ENCODE peak calls at places on chromosomes 2 and 18, in nine cellular contexts. I, B, P, H, O, A, X, N and J are unnamed samples. For H3K4me1, the result is how much of the 10 kb centered on the place peaks cover.

GRCh38 chr2:96538487-96539214 is 2.1 kb downstream of the ARID5A start:
- DNase-seq in I (peak), N (peak), H (no peak), A (peak), X (no peak), P (peak), O (peak), B (peak), J (peak)

GRCh38 chr2:196088209-196088608 is 19.6 kb upstream of the DNAH7 start:
- DNase-seq in O (peak), N (peak), P (no peak), H (no peak), X (no peak), B (no peak), I (no peak), A (peak), J (no peak)

GRCh38 chr2:17879137-17879912 is 858 bp downstream of the KCNS3 start:
- DNase-seq in I (peak), B (no peak), H (peak), X (peak), P (peak), N (peak), A (peak), O (peak), J (peak)

GRCh38 chr2:217993817-217994459 is 8.9 kb downstream of the TNS1 start:
- DNase-seq in B (peak), X (peak), H (no peak), P (peak), I (peak), N (peak), O (peak), A (peak), J (no peak)

GRCh38 chr2:43472527-43473194 is 123.2 kb downstream of the THADA start:
- DNase-seq in B (no peak), X (no peak), I (no peak), H (no peak), P (no peak), A (no peak), N (no peak), O (no peak), J (no peak)

GRCh38 chr2:159455330-159455918 is 160.9 kb downstream of the BAZ2B start:
- DNase-seq in P (no peak), X (no peak), I (no peak), B (no peak), O (no peak), A (no peak), N (peak), H (no peak), J (no peak)

GRCh38 chr2:217330647-217331046 is 470.8 kb upstream of the TNP1 start:
- DNase-seq in O (no peak), I (no peak), H (no peak), N (no peak), A (no peak), B (no peak), P (no peak), X (no peak), J (no peak)

GRCh38 chr2:226953206-226953605 is 117.4 kb downstream of the RHBDD1 start:
- DNase-seq in I (no peak), N (peak), A (no peak), O (no peak), P (no peak), H (no peak), B (no peak), X (no peak), J (no peak)

GRCh38 chr2:127145255-127145899 is 38.4 kb upstream of the BIN1 start:
- DNase-seq in O (no peak), X (no peak), A (no peak), H (no peak), I (no peak), N (peak), B (no peak), P (no peak), J (no peak)

GRCh38 chr2:136423516-136423996 is 305.6 kb upstream of the CXCR4 start:
- DNase-seq in H (peak), I (peak), P (peak), A (peak), O (peak), B (peak), X (peak), N (peak), J (peak)

GRCh38 chr18:25675123-25675850 is 323.3 kb upstream of the ZNF521 start:
- DNase-seq in O (no peak), X (no peak), B (no peak), H (no peak), I (peak), P (no peak), N (no peak), A (no peak), J (no peak)

GRCh38 chr18:51890762-51891161 is 449.2 kb upstream of the DCC start:
- DNase-seq in P (peak), A (peak), H (no peak), N (peak), O (no peak), B (no peak), X (peak), I (no peak), J (no peak)

GRCh38 chr2:150824118-150824517 is 336.7 kb upstream of the RND3 start:
- DNase-seq in N (no peak), H (no peak), A (no peak), O (no peak), I (no peak), P (no peak), B (no peak), X (no peak), J (no peak)

GRCh38 chr2:204072443-204073324 is 136.1 kb downstream of the ICOS start:
- DNase-seq in N (peak), O (no peak), P (peak), B (no peak), A (peak), I (peak), H (peak), X (peak), J (peak)

GRCh38 chr18:36889316-36889715 is 60.4 kb downstream of the KIAA1328 start:
- DNase-seq in I (no peak), P (no peak), O (peak), H (no peak), B (no peak), A (no peak), X (no peak), N (no peak), J (peak)

GRCh38 chr2:288743-289361 is 961 bp upstream of the ALKAL2 start:
- DNase-seq in X (no peak), A (no peak), B (no peak), O (no peak), H (no peak), I (peak), N (no peak), P (peak), J (no peak)

GRCh38 chr2:21501344-21502027 is 377.7 kb downstream of the TDRD15 start:
- DNase-seq in P (no peak), N (no peak), X (no peak), A (no peak), O (no peak), H (no peak), I (no peak), B (no peak), J (no peak)

GRCh38 chr2:2271471-2271941 is 59.6 kb downstream of the MYT1L start:
- DNase-seq in X (no peak), A (no peak), I (no peak), P (no peak), O (peak), N (peak), B (no peak), H (no peak), J (no peak)

GRCh38 chr18:36309436-36310391 is 12.2 kb downstream of the FHOD3 start:
- DNase-seq in I (peak), O (peak), P (no peak), N (peak), B (no peak), H (peak), A (no peak), X (peak), J (no peak)

GRCh38 chr2:174711206-174711605 is 53.1 kb downstream of the CHRNA1 start:
- DNase-seq in N (peak), H (no peak), A (no peak), B (no peak), O (no peak), P (no peak), I (no peak), X (no peak), J (no peak)

GRCh38 chr18:42574871-42575270 is 540.6 kb downstream of the RIT2 start:
- DNase-seq in P (no peak), H (no peak), A (no peak), O (no peak), I (no peak), N (no peak), B (no peak), X (no peak), J (no peak)

GRCh38 chr2:149561309-149561926 is 26.2 kb downstream of the MMADHC start:
- DNase-seq in B (no peak), P (no peak), I (no peak), A (no peak), X (no peak), H (no peak), N (peak), O (peak), J (peak)

GRCh38 chr18:79825913-79826312 is 28.2 kb downstream of the KCNG2 start:
- DNase-seq in X (no peak), I (no peak), A (no peak), O (no peak), B (peak), P (peak), H (no peak), N (no peak), J (no peak)

GRCh38 chr2:67037655-67038054 is 359.5 kb upstream of the ETAA1 start:
- DNase-seq in I (no peak), A (no peak), P (no peak), X (no peak), O (no peak), N (no peak), B (no peak), H (no peak), J (no peak)

GRCh38 chr2:100178085-100178788 is 35.8 kb upstream of the AFF3 start:
- DNase-seq in X (peak), B (no peak), I (peak), N (peak), H (peak), O (peak), A (peak), P (no peak), J (peak)

GRCh38 chr18:35478520-35479435 is 19.0 kb downstream of the INO80C start:
- DNase-seq in N (peak), I (no peak), A (peak), H (peak), O (peak), X (peak), B (no peak), P (no peak), J (no peak)

GRCh38 chr2:4353668-4354067 is 650.3 kb downstream of the DCDC2C start:
- DNase-seq in X (no peak), A (no peak), N (no peak), I (no peak), O (no peak), P (no peak), B (no peak), H (no peak), J (no peak)

GRCh38 chr2:40716879-40717278 is 265.0 kb upstream of the SLC8A1 start:
- DNase-seq in H (no peak), N (peak), P (no peak), I (no peak), O (peak), X (peak), B (no peak), A (no peak), J (no peak)

GRCh38 chr2:42789751-42790150 is 2.6 kb downstream of the HAAO start:
- DNase-seq in N (no peak), I (no peak), X (no peak), A (peak), O (no peak), H (no peak), P (no peak), B (no peak), J (no peak)

GRCh38 chr2:188235364-188235763 is 56.3 kb upstream of the GULP1 start:
- DNase-seq in B (no peak), H (no peak), N (no peak), I (no peak), O (no peak), A (no peak), X (no peak), P (no peak), J (no peak)

DNA sequence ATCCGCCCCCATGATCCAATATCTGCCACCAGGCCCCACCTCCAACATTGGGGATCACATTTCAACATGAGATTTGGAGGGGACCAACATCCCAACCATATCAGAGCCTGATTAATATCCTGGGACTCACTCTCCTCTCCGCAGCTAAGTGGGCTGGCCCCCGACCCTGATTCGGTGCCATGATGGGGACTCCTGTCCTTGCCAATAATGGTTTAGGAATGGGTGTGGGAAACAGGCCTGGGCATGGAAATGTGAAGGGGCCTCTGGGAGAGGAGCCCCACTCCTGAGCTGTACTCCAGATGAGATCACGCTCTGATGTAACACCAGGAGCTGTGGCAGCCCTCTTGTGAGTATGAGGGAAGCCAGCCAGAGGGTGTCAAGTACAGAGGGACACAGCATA is 77.3 kb upstream of the SMAD7 start:
- DNase-seq in H (no peak), X (no peak), N (no peak), B (no peak), I (no peak), P (peak), O (no peak), A (no peak), J (no peak)
- H3K4me1 ChIP-seq in H (under half), X (under half), N (under half), B (under half), I (under half), P (under half), O (under half), A (under half), J (under half)

GRCh38 chr2:157771234-157771633 is 104.9 kb downstream of the ACVR1 start:
- DNase-seq in O (no peak), P (no peak), A (no peak), I (no peak), B (no peak), X (no peak), H (no peak), N (no peak), J (no peak)
- H3K4me1 ChIP-seq in O (under half), P (under half), A (under half), I (under half), B (under half), X (under half), H (under half), N (under half), J (under half)

DNA sequence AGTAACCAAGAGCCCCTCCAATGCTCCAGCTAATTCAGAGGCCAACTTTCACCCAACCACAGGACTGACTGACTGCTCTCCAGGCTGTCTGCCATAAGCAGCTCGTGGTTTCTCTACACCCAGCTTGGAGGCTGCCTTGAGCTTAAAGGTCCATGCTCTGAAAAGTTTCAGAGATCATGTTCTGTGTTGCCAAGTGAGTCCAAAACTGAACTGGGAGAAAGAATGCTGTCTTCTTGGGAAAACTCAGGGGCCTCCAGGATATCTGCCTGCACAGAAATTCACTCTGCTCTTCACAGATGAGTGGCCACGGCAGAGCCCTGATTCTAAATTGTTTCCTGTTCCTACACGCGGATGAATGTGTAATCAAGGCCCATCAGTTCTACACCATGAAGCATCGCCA is 51.1 kb downstream of the LPIN2 start:
- DNase-seq in N (peak), A (no peak), I (no peak), B (no peak), P (no peak), H (no peak), O (peak), X (no peak), J (no peak)
- H3K4me1 ChIP-seq in N (under half), A (under half), I (under half), B (half or more), P (half or more), H (under half), O (under half), X (under half), J (under half)

DNA sequence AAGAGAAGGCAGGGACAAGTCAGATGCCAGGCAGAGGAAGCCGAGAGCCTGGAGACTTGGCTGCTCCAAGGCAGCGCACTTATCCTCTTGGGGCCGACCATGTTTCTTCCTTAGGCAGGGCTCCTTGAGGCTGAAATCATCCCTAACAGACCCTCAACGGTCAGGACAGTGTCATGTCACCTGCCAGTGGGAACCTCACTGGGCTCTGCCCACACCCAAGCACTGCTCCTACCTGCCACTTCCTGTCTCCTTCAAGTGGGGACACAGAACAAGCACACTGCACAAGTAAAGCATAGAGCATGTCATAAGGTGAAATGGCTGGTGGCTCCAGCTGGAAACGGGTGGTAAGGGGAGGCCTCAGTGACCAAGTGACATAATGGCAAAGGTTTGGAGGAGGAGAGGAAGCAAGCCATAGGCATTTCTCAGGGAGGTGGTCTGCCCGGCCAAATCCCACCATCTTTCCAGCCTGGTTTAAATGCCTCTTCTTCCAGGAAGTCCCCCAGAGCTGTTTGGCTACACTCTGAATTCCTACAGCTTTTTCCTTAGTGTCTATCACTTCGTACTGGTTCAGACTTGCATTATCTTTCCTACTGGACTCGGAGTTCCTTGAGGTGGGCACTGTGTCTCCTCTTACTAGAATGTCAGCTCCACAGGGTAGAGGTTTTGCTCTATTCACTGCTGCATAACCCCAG is 7.3 kb upstream of the ATOH8 start:
- DNase-seq in B (no peak), I (no peak), O (no peak), H (no peak), N (peak), P (no peak), X (no peak), A (no peak), J (no peak)
- H3K4me1 ChIP-seq in B (under half), I (under half), O (under half), H (under half), N (half or more), P (half or more), X (under half), A (half or more), J (under half)

GRCh38 chr2:68236876-68237275 is 15.5 kb downstream of the PPP3R1 start:
- DNase-seq in N (peak), I (no peak), B (no peak), X (no peak), H (no peak), A (no peak), P (no peak), O (no peak), J (no peak)

GRCh38 chr2:68237404-68237803 is 14.9 kb downstream of the PPP3R1 start:
- DNase-seq in N (peak), I (no peak), P (no peak), A (no peak), H (no peak), X (no peak), O (peak), B (no peak), J (no peak)

GRCh38 chr2:68234405-68234804 is 17.9 kb downstream of the PPP3R1 start:
- DNase-seq in H (no peak), N (no peak), I (no peak), P (no peak), X (no peak), O (no peak), A (no peak), B (no peak), J (no peak)

GRCh38 chr2:68235090-68235489 is 17.2 kb downstream of the PPP3R1 start:
- DNase-seq in A (no peak), I (no peak), X (no peak), B (no peak), P (no peak), N (no peak), O (no peak), H (no peak), J (no peak)

GRCh38 chr2:68236080-68236734 is 16.1 kb downstream of the PPP3R1 start:
- DNase-seq in N (no peak), I (no peak), O (no peak), B (no peak), H (no peak), A (no peak), X (no peak), P (no peak), J (no peak)
- H3K4me1 ChIP-seq in N (half or more), I (under half), O (under half), B (under half), H (under half), A (under half), X (under half), P (half or more), J (under half)

GRCh38 chr18:44705075-44705474 is 24.4 kb downstream of the SETBP1 start:
- DNase-seq in H (no peak), X (no peak), I (no peak), N (no peak), A (no peak), B (no peak), O (no peak), P (no peak), J (no peak)
- H3K4me1 ChIP-seq in H (under half), X (under half), I (under half), N (under half), A (under half), B (under half), O (under half), P (under half), J (under half)

GRCh38 chr18:9919564-9920232 is 5.9 kb downstream of the VAPA start:
- DNase-seq in P (no peak), I (no peak), B (no peak), H (no peak), A (no peak), O (no peak), X (no peak), N (no peak), J (no peak)
- H3K4me1 ChIP-seq in P (half or more), I (under half), B (half or more), H (under half), A (half or more), O (under half), X (half or more), N (half or more), J (under half)

DNA sequence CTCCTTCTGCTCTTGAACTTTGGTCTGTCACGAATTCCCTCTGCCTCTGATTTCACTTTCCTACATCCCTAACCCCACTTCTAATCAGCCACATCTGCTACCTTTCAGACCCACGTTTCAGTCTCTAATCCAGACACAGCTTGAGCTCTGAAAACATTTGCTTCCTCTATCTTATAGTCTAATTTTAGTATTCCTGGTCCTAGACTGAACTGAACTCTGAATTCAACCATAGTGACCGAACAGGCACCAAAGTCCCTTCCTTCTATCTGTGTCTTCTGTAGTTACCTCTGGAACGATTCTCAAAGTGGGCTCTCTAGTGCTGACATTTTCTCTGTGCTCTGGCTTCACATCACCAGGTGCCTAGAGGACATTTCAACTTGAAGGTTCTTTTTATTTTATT is 156.2 kb downstream of the PDE11A start:
- DNase-seq in H (no peak), A (no peak), B (no peak), O (no peak), N (no peak), X (no peak), P (no peak), I (no peak), J (no peak)
- H3K4me1 ChIP-seq in H (under half), A (under half), B (under half), O (under half), N (under half), X (under half), P (under half), I (under half), J (under half)